ENCODE peak calls at places on chromosome 7, in seven cellular contexts. H is GM12865, C is nephron progenitor cell, R is H9, D is IMR-90, P is Peyer's patch, I is DND-41. J is an unnamed sample.

GRCh38 chr7:6234384-6234783 is 38.0 kb downstream of the CYTH3 start:
- DNase-seq in H (peak), C (no peak), R (no peak), D (no peak), P (no peak), I (peak), J (no peak)

GRCh38 chr7:118080947-118081346 is 103.0 kb upstream of the LSM8 start:
- DNase-seq in H (peak), C (no peak), R (peak), D (peak), P (no peak), I (peak), J (no peak)

GRCh38 chr7:1937252-1937605 is 267.2 kb downstream of the ELFN1 start:
- DNase-seq in H (no peak), C (no peak), R (no peak), D (no peak), P (no peak), I (no peak), J (peak)

GRCh38 chr7:113331155-113331898 is 213.0 kb upstream of the SMIM30 start:
- DNase-seq in H (no peak), C (peak), R (peak), D (no peak), P (no peak), I (peak), J (peak)

GRCh38 chr7:105623378-105623777 is 42.1 kb upstream of the EFCAB10 start:
- DNase-seq in H (no peak), C (no peak), R (no peak), D (no peak), P (no peak), I (no peak), J (no peak)

GRCh38 chr7:101990811-101991418 is 173.5 kb downstream of the CUX1 start:
- DNase-seq in H (peak), C (no peak), R (no peak), D (no peak), P (peak), I (peak), J (peak)

GRCh38 chr7:27740449-27741086 is 606 bp downstream of the TAX1BP1 start:
- DNase-seq in H (peak), C (peak), R (peak), D (peak), P (peak), I (peak), J (peak)

GRCh38 chr7:100847360-100847759 is 5.2 kb upstream of the SLC12A9 start:
- DNase-seq in H (no peak), C (no peak), R (no peak), D (no peak), P (no peak), I (no peak), J (no peak)

GRCh38 chr7:1696671-1697498 is 26.8 kb downstream of the ELFN1 start:
- DNase-seq in H (no peak), C (no peak), R (peak), D (no peak), P (peak), I (no peak), J (peak)

GRCh38 chr7:106652092-106652491 is 8.9 kb downstream of the CCDC71L start:
- DNase-seq in H (no peak), C (no peak), R (no peak), D (no peak), P (no peak), I (no peak), J (no peak)

GRCh38 chr7:92833766-92834605 is 2.4 kb downstream of the CDK6 start:
- DNase-seq in H (peak), C (peak), R (peak), D (peak), P (peak), I (peak), J (peak)
- TF ChIP-seq CTCF in H (peak), C (no peak), R (no peak), D (peak), P (peak), I (peak), J (no peak)

GRCh38 chr7:141251957-141252356 is 178.1 kb downstream of the TMEM178B start:
- DNase-seq in H (no peak), C (no peak), R (no peak), D (no peak), P (no peak), I (no peak), J (no peak)
- TF ChIP-seq CTCF in H (no peak), C (no peak), R (peak), D (no peak), P (no peak), I (no peak), J (no peak)

GRCh38 chr7:26656735-26657134 is 207.7 kb downstream of the SKAP2 start:
- DNase-seq in H (no peak), C (no peak), R (no peak), D (no peak), P (no peak), I (no peak), J (no peak)

GRCh38 chr7:26655761-26656160 is 208.6 kb downstream of the SKAP2 start:
- DNase-seq in H (no peak), C (no peak), R (no peak), D (no peak), P (no peak), I (no peak), J (no peak)

GRCh38 chr7:26658080-26658697 is 206.2 kb downstream of the SKAP2 start:
- DNase-seq in H (no peak), C (no peak), R (no peak), D (no peak), P (no peak), I (no peak), J (no peak)

GRCh38 chr7:26658698-26659084 is 205.7 kb downstream of the SKAP2 start:
- DNase-seq in H (no peak), C (no peak), R (no peak), D (no peak), P (no peak), I (no peak), J (no peak)

DNA sequence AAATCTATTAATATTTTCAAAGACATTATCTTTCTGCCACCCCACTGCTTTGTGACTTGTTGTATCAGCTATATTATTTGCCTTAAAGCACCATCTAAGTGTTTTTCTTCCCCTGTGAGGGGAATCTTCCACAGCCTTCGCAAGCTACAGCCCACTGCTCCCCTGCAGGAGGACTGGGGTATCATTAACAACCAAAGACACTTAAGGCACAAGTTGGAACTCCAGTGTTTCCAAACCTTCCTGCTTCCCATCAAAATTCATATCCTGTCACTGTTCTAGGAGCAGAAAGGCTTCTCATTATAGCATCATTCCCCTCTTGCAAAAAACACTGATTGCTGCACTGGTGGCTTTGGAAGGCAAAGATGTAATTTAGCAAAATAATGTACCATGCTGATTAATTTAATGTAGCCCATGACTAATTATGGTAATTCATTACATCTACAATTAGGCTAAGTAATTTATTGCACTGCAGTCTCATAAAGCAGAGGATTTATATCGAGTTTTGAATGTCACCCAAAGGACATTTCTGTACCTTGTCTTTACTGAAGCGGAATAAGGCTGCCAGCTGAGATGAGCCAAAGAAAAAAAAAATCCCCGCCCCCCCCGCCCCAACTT is 207.1 kb downstream of the SKAP2 start:
- DNase-seq in H (no peak), C (no peak), R (no peak), D (no peak), P (no peak), I (no peak), J (no peak)
- TF ChIP-seq CTCF in H (no peak), C (peak), R (peak), D (no peak), P (no peak), I (no peak), J (no peak)

DNA sequence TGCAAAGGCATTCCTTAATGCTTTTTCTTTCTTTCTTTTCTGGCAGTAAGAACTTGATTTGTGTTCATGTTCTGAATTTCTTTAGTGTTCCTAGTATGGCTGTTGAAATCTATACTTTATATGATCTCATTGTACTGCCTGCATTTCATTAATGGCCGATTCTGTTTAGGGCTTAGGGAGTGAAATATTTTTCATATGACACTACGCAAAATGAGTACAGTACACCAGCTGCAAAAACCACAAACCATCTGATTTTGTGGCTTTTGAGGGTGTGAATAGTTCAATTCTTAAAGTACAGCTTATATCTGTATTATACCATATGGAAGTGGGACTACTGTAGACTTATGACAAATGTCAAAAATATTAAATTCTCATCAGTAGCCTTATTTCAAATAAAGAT is 69.1 kb upstream of the FOXP2 start:
- DNase-seq in H (no peak), C (no peak), R (no peak), D (peak), P (no peak), I (no peak), J (no peak)
- TF ChIP-seq CTCF in H (no peak), C (no peak), R (no peak), D (no peak), P (no peak), I (no peak), J (no peak)

GRCh38 chr7:141739250-141739649 is 1.1 kb downstream of the SSBP1 start:
- DNase-seq in H (no peak), C (no peak), R (no peak), D (no peak), P (no peak), I (no peak), J (no peak)

GRCh38 chr7:141737118-141737835 is 881 bp upstream of the SSBP1 start:
- DNase-seq in H (peak), C (no peak), R (no peak), D (no peak), P (peak), I (peak), J (no peak)

GRCh38 chr7:141742229-141742628 is 4.1 kb downstream of the SSBP1 start:
- DNase-seq in H (no peak), C (no peak), R (no peak), D (peak), P (no peak), I (no peak), J (no peak)

GRCh38 chr7:141737836-141738591 is at the start of gene SSBP1:
- DNase-seq in H (peak), C (peak), R (peak), D (peak), P (peak), I (peak), J (peak)

DNA sequence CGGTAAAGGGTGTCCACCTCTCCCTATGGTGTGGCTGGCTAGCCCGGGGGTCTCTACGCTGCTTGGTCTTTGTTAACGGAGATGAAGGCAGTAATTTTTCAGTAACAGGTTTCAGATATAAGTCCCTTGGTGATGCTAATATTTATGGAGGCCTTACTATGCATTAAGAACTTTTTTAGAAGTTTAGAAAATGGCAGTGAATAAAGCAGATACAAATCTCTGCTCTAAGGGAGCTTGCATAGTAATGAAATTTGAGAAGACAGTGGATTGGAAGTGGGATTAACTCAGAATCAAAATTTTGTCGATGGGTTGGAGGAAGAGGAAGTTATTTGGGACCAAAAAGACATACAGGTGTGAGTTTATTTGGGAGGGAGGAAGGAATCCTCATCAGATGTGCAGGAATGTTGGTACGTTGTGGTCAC is 445 bp downstream of the SSBP1 start:
- DNase-seq in H (no peak), C (no peak), R (no peak), D (no peak), P (no peak), I (no peak), J (no peak)
- TF ChIP-seq CTCF in H (no peak), C (no peak), R (no peak), D (peak), P (no peak), I (no peak), J (no peak)

GRCh38 chr7:123961731-123962130 is 36.7 kb downstream of the SPAM1 start:
- DNase-seq in H (peak), C (no peak), R (no peak), D (no peak), P (no peak), I (no peak), J (no peak)

GRCh38 chr7:123972045-123972444 is 47.0 kb downstream of the SPAM1 start:
- DNase-seq in H (peak), C (no peak), R (no peak), D (no peak), P (no peak), I (no peak), J (no peak)

DNA sequence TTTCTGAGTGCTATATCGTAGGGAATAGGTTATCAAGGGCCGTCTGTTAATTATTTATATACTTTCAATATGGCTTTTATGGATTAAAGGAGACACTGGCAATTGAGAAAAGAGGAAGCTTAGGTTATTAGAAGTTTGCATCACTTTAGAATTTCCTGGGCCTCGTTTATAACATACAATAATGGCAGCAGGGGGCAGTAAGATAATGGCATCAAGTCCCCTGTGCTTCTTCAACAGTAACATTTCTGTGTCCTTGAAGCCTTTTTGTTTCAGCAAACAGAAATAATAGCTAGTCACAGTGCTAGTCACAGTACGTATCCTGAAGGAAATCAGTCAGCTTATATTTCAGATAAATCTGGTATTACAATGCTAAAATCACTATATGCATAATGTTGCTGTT is 41.9 kb downstream of the SPAM1 start:
- DNase-seq in H (peak), C (no peak), R (no peak), D (no peak), P (no peak), I (no peak), J (no peak)
- TF ChIP-seq CTCF in H (no peak), C (no peak), R (no peak), D (no peak), P (peak), I (no peak), J (no peak)

GRCh38 chr7:42617071-42617705 is 294.7 kb downstream of the C7orf25 start:
- DNase-seq in H (no peak), C (no peak), R (no peak), D (no peak), P (no peak), I (no peak), J (no peak)
- TF ChIP-seq CTCF in H (no peak), C (no peak), R (no peak), D (no peak), P (no peak), I (no peak), J (no peak)

GRCh38 chr7:17611611-17612010 is 313.2 kb downstream of the AHR start:
- DNase-seq in H (no peak), C (no peak), R (no peak), D (peak), P (no peak), I (no peak), J (no peak)
- TF ChIP-seq CTCF in H (no peak), C (no peak), R (no peak), D (no peak), P (no peak), I (no peak), J (no peak)

GRCh38 chr7:55774327-55775050 is 88.1 kb downstream of the SEPTIN14 start:
- DNase-seq in H (no peak), C (no peak), R (peak), D (no peak), P (no peak), I (no peak), J (no peak)
- TF ChIP-seq CTCF in H (no peak), C (no peak), R (no peak), D (no peak), P (no peak), I (no peak), J (no peak)

J was measured in CD14-positive monocyte.